ENCODE peak calls at places on chromosome 21, in five cellular contexts. J is activated naive CD8-positive, alpha-beta T cell treated with anti-CD3 and anti-CD28 coated beads, Interleukin-2, amount 10 ng/mL, durations not matched to agents 7 days and 5 days; R is left cardiac atrium; E is activated CD8-positive, alpha-beta memory T cell treated with anti-CD3 and anti-CD28 coated beads, Interleukin-2, amount 10 ng/mL, durations not matched to agents 7 days and 5 days; K is activated CD4-positive, alpha-beta T cell treated with anti-CD3 and anti-CD28 coated beads for 36 hours. X is an unnamed sample.

GRCh38 chr21:16309250-16309971 is 579.6 kb downstream of the USP25 start:
- ATAC-seq in J (no peak), R (no peak), E (no peak), K (no peak), X (no peak)

GRCh38 chr21:30924171-30924680 is 42.8 kb upstream of the KRTAP11-1 start:
- ATAC-seq in J (no peak), R (no peak), E (no peak), K (no peak), X (no peak)

GRCh38 chr21:42505090-42505726 is 8.4 kb upstream of the SLC37A1 start:
- ATAC-seq in J (no peak), R (no peak), E (no peak), K (no peak), X (no peak)

GRCh38 chr21:29145837-29146453 is 15.5 kb downstream of the MAP3K7CL start:
- ATAC-seq in J (no peak), R (no peak), E (no peak), K (no peak), X (no peak)

GRCh38 chr21:44846485-44847260 is 26.8 kb downstream of the PTTG1IP start:
- ATAC-seq in J (peak), R (peak), E (no peak), K (peak), X (peak)

GRCh38 chr21:16262109-16262508 is 532.3 kb downstream of the USP25 start:
- ATAC-seq in J (no peak), R (no peak), E (no peak), K (no peak), X (no peak)

GRCh38 chr21:15520811-15521643 is 208.8 kb upstream of the USP25 start:
- ATAC-seq in J (peak), R (no peak), E (no peak), K (no peak), X (no peak)

GRCh38 chr21:18959817-18960216 is 556.2 kb upstream of the TMPRSS15 start:
- ATAC-seq in J (no peak), R (peak), E (no peak), K (no peak), X (no peak)

GRCh38 chr21:34004013-34004938 is 69.1 kb upstream of the MRPS6 start:
- ATAC-seq in J (no peak), R (peak), E (no peak), K (no peak), X (no peak)

GRCh38 chr21:35637431-35637830 is 422.9 kb downstream of the SETD4 start:
- ATAC-seq in J (no peak), R (no peak), E (no peak), K (no peak), X (no peak)

GRCh38 chr21:16588433-16588860 is 858.7 kb downstream of the USP25 start:
- ATAC-seq in J (no peak), R (peak), E (no peak), K (no peak), X (no peak)

GRCh38 chr21:29064850-29065481 is 8.5 kb downstream of the CCT8 start:
- ATAC-seq in J (no peak), R (no peak), E (no peak), K (no peak), X (no peak)

GRCh38 chr21:24470852-24471251 is 1136.4 kb downstream of the MRPL39 start:
- ATAC-seq in J (no peak), R (no peak), E (no peak), K (no peak), X (no peak)

GRCh38 chr21:28385845-28386244 is 606.8 kb downstream of the LTN1 start:
- ATAC-seq in J (no peak), R (no peak), E (no peak), K (no peak), X (no peak)

GRCh38 chr21:31446206-31446900 is 102.3 kb upstream of the TIAM1 start:
- ATAC-seq in J (peak), R (no peak), E (peak), K (peak), X (peak)

GRCh38 chr21:42401164-42401563 is 2.5 kb upstream of the UBASH3A start:
- ATAC-seq in J (no peak), R (no peak), E (no peak), K (no peak), X (no peak)

GRCh38 chr21:46425566-46425965 is 33.1 kb upstream of the DIP2A start:
- ATAC-seq in J (peak), R (peak), E (peak), K (peak), X (peak)

GRCh38 chr21:38847556-38847955 is 41.8 kb downstream of the ETS2 start:
- ATAC-seq in J (no peak), R (no peak), E (no peak), K (no peak), X (no peak)

GRCh38 chr21:14736672-14737071 is 190.6 kb upstream of the SAMSN1 start:
- ATAC-seq in J (no peak), R (no peak), E (peak), K (peak), X (peak)

GRCh38 chr21:38920631-38921398 is 115.1 kb downstream of the ETS2 start:
- ATAC-seq in J (no peak), R (no peak), E (no peak), K (no peak), X (no peak)

GRCh38 chr21:46066843-46067331 is 31.0 kb upstream of the COL6A2 start:
- ATAC-seq in J (no peak), R (peak), E (no peak), K (no peak), X (no peak)

GRCh38 chr21:14875704-14876364 is 189.0 kb downstream of the NRIP1 start:
- ATAC-seq in J (no peak), R (no peak), E (no peak), K (no peak), X (no peak)

GRCh38 chr21:31442339-31442738 is 98.3 kb upstream of the TIAM1 start:
- ATAC-seq in J (no peak), R (no peak), E (no peak), K (no peak), X (no peak)

GRCh38 chr21:32807717-32808380 is 36.3 kb upstream of the PAXBP1 start:
- ATAC-seq in J (no peak), R (peak), E (no peak), K (no peak), X (no peak)

GRCh38 chr21:17673261-17674020 is 60.7 kb upstream of the BTG3 start:
- ATAC-seq in J (no peak), R (no peak), E (no peak), K (no peak), X (no peak)

GRCh38 chr21:42959754-42960153 is 14.6 kb upstream of the PKNOX1 start:
- ATAC-seq in J (no peak), R (no peak), E (no peak), K (no peak), X (no peak)

GRCh38 chr21:26717146-26717739 is 128.0 kb downstream of the ADAMTS1 start:
- ATAC-seq in J (no peak), R (no peak), E (no peak), K (no peak), X (no peak)

GRCh38 chr21:28832013-28832714 is 160.5 kb downstream of the LTN1 start:
- ATAC-seq in J (peak), R (peak), E (peak), K (peak), X (peak)

GRCh38 chr21:25568230-25568629 is 39.1 kb downstream of the MRPL39 start:
- ATAC-seq in J (no peak), R (peak), E (no peak), K (no peak), X (no peak)

GRCh38 chr21:25456672-25457071 is 150.6 kb downstream of the MRPL39 start:
- ATAC-seq in J (peak), R (no peak), E (peak), K (peak), X (peak)

GRCh38 chr21:46253610-46254124 is 25.1 kb upstream of the LSS start:
- ATAC-seq in J (peak), R (peak), E (peak), K (peak), X (peak)

GRCh38 chr21:42503711-42504110 is 7.7 kb upstream of the RSPH1 start:
- ATAC-seq in J (peak), R (no peak), E (peak), K (no peak), X (no peak)

X was measured in activated T-helper 17 cell treated with anti-CD3 and anti-CD28 coated beads, Interleukin-2, amount 50 U/mL, for 72 hours.